ENCODE peak calls at places on chromosomes 7 and 10, in six cellular contexts. One of them, this sample, is unnamed.

GRCh38 chr10:128811943-128812342 is 655.1 kb upstream of the MGMT start:
- DNase-seq in mesendoderm: no peak
- DNase-seq in neuronal stem cell: no peak
- DNase-seq in mesenchymal stem cell: no peak
- DNase-seq in IMR-90: no peak
- DNase-seq in H1: peak
- DNase-seq in this sample: no peak

GRCh38 chr10:29921071-29921446 is 138.3 kb downstream of the JCAD start:
- DNase-seq in H1: no peak
- DNase-seq in mesendoderm: no peak
- DNase-seq in neuronal stem cell: no peak
- DNase-seq in IMR-90: no peak
- DNase-seq in mesenchymal stem cell: no peak
- DNase-seq in this sample: no peak

GRCh38 chr10:117412469-117413005 is 37.3 kb upstream of the PDZD8 start:
- DNase-seq in neuronal stem cell: no peak
- DNase-seq in mesenchymal stem cell: no peak
- DNase-seq in H1: no peak
- DNase-seq in mesendoderm: no peak
- DNase-seq in IMR-90: no peak
- DNase-seq in this sample: no peak

GRCh38 chr7:30888783-30889182 is 22.9 kb upstream of the AQP1 start:
- DNase-seq in IMR-90: peak
- DNase-seq in mesendoderm: peak
- DNase-seq in mesenchymal stem cell: peak
- DNase-seq in H1: no peak
- DNase-seq in neuronal stem cell: no peak
- DNase-seq in this sample: no peak

GRCh38 chr10:34282186-34282585 is 532.9 kb downstream of the PARD3 start:
- DNase-seq in IMR-90: no peak
- DNase-seq in neuronal stem cell: no peak
- DNase-seq in mesenchymal stem cell: no peak
- DNase-seq in mesendoderm: no peak
- DNase-seq in H1: no peak
- DNase-seq in this sample: no peak

GRCh38 chr7:1193593-1194424 is 33.8 kb upstream of the ZFAND2A start:
- DNase-seq in mesenchymal stem cell: peak
- DNase-seq in H1: peak
- DNase-seq in neuronal stem cell: no peak
- DNase-seq in mesendoderm: peak
- DNase-seq in IMR-90: peak
- DNase-seq in this sample: peak

GRCh38 chr10:121880842-121881423 is 46.9 kb downstream of the ATE1 start:
- DNase-seq in mesendoderm: peak
- DNase-seq in IMR-90: no peak
- DNase-seq in H1: no peak
- DNase-seq in neuronal stem cell: no peak
- DNase-seq in mesenchymal stem cell: peak
- DNase-seq in this sample: no peak

GRCh38 chr7:135253851-135254815 is 20.5 kb downstream of the STRA8 start:
- DNase-seq in IMR-90: peak
- DNase-seq in H1: no peak
- DNase-seq in mesendoderm: peak
- DNase-seq in neuronal stem cell: no peak
- DNase-seq in mesenchymal stem cell: peak
- DNase-seq in this sample: no peak

GRCh38 chr7:142950235-142950634 is 11.0 kb downstream of the LLCFC1 start:
- DNase-seq in IMR-90: no peak
- DNase-seq in mesendoderm: no peak
- DNase-seq in mesenchymal stem cell: no peak
- DNase-seq in H1: no peak
- DNase-seq in neuronal stem cell: no peak
- DNase-seq in this sample: no peak

GRCh38 chr10:119602241-119603095 is 5.7 kb upstream of the TIAL1 start:
- DNase-seq in mesenchymal stem cell: peak
- DNase-seq in neuronal stem cell: no peak
- DNase-seq in H1: peak
- DNase-seq in mesendoderm: peak
- DNase-seq in IMR-90: no peak
- DNase-seq in this sample: peak

GRCh38 chr7:137658194-137658900 is 188.4 kb downstream of the DGKI start:
- DNase-seq in IMR-90: no peak
- DNase-seq in H1: no peak
- DNase-seq in neuronal stem cell: no peak
- DNase-seq in mesendoderm: peak
- DNase-seq in mesenchymal stem cell: no peak
- DNase-seq in this sample: no peak

GRCh38 chr7:19051767-19052375 is 65.6 kb downstream of the TWIST1 start:
- DNase-seq in mesenchymal stem cell: peak
- DNase-seq in mesendoderm: peak
- DNase-seq in H1: peak
- DNase-seq in IMR-90: peak
- DNase-seq in neuronal stem cell: no peak
- DNase-seq in this sample: no peak

GRCh38 chr7:99050971-99051370 is 92.9 kb downstream of the SMURF1 start:
- DNase-seq in mesenchymal stem cell: no peak
- DNase-seq in H1: no peak
- DNase-seq in IMR-90: no peak
- DNase-seq in mesendoderm: no peak
- DNase-seq in neuronal stem cell: no peak
- DNase-seq in this sample: no peak

GRCh38 chr10:68561804-68562649 is 1.9 kb downstream of the TET1 start:
- DNase-seq in mesendoderm: peak
- DNase-seq in mesenchymal stem cell: peak
- DNase-seq in IMR-90: no peak
- DNase-seq in neuronal stem cell: peak
- DNase-seq in H1: peak
- DNase-seq in this sample: peak
- H3K9ac ChIP-seq in mesendoderm: peak
- H3K9ac ChIP-seq in mesenchymal stem cell: peak
- H3K9ac ChIP-seq in IMR-90: peak
- H3K9ac ChIP-seq in neuronal stem cell: peak
- H3K9ac ChIP-seq in H1: peak
- H3K9ac ChIP-seq in this sample: peak

GRCh38 chr10:67760272-67760671 is 64.3 kb upstream of the CTNNA3 start:
- DNase-seq in mesenchymal stem cell: no peak
- DNase-seq in neuronal stem cell: no peak
- DNase-seq in IMR-90: no peak
- DNase-seq in mesendoderm: no peak
- DNase-seq in H1: no peak
- DNase-seq in this sample: no peak

GRCh38 chr10:67764012-67764822 is 68.2 kb upstream of the CTNNA3 start:
- DNase-seq in neuronal stem cell: peak
- DNase-seq in IMR-90: peak
- DNase-seq in mesenchymal stem cell: peak
- DNase-seq in H1: peak
- DNase-seq in mesendoderm: peak
- DNase-seq in this sample: peak

GRCh38 chr10:67767245-67767644 is 70.7 kb downstream of the DNAJC12 start:
- DNase-seq in IMR-90: no peak
- DNase-seq in mesenchymal stem cell: no peak
- DNase-seq in H1: no peak
- DNase-seq in mesendoderm: no peak
- DNase-seq in neuronal stem cell: no peak
- DNase-seq in this sample: no peak

DNA sequence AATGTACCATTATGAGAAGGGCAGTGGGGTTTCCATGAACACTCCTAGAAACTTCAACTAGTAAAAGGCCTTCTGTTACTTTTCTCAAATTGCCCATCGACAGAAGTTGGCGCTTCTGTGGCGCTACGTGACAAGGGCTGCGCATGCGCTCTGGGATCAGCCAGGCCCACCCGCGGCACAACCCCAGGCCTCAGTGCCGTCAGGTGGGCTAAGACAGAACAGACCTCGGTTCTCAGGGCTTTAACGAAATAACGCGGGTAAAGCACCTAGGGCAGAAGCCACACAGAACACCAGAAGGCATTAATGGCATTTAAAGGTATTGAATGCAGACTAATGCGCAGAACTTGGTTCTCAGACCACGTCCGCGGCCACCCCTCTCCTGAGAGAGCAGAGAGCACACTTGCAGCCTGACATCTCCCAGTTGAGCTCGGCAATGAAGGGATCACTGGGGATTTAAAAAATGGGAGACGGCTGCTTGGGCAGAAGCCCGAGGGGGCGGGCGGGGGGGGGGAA is 67.6 kb upstream of the CTNNA3 start:
- DNase-seq in IMR-90: peak
- DNase-seq in H1: peak
- DNase-seq in mesenchymal stem cell: peak
- DNase-seq in mesendoderm: peak
- DNase-seq in neuronal stem cell: peak
- DNase-seq in this sample: peak
- H4K8ac ChIP-seq in IMR-90: peak
- H4K8ac ChIP-seq in H1: no peak
- H4K8ac ChIP-seq in mesenchymal stem cell: peak
- H4K8ac ChIP-seq in mesendoderm: no peak
- H4K8ac ChIP-seq in neuronal stem cell: no peak
- H4K8ac ChIP-seq in this sample: no peak

DNA sequence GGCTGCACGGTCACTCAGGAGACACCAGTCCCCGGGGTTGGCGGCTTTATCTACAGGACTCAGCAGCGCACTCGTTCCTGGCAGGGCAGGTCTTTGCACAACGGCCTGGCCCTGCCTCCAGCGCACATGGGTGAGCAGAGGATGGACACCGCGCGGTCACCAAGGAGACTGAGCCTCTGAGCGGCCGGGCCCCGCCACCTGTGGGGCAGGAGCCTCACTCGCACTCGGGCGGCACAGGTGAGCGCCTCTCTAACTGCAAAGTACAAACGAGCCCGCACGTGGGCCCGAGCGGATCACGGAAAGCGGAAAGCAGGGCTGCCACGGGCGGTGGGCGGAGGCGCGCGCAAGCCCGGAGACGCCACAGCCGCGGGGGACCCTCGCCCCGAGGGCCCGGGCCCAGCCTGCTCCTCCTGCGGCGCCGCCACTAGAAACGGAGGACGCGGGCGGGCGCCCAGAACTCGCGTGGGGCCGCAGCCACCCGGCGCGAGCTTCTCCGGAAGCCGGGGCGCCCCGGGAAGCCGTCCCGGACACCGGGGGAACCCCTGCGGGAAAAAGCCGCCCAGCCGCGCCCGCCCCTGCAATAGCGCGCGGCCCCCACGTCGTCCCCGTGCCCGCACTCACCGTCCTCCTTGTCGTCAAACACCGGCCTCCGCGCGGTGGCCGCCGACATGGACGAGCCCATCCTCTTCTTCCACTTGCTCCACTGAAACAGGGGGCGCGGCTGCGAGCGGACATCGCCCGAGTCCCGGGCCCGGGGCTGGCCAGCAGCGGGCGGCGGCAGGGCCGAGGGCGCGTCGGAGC is 599 bp downstream of the STK32C start:
- DNase-seq in H1: no peak
- DNase-seq in neuronal stem cell: no peak
- DNase-seq in mesenchymal stem cell: peak
- DNase-seq in IMR-90: no peak
- DNase-seq in mesendoderm: peak
- DNase-seq in this sample: peak
- H3K9ac ChIP-seq in H1: no peak
- H3K9ac ChIP-seq in neuronal stem cell: peak
- H3K9ac ChIP-seq in mesenchymal stem cell: peak
- H3K9ac ChIP-seq in IMR-90: peak
- H3K9ac ChIP-seq in mesendoderm: peak
- H3K9ac ChIP-seq in this sample: no peak

GRCh38 chr10:89363766-89364407 is 14.0 kb upstream of the IFIT1B start:
- DNase-seq in mesendoderm: no peak
- DNase-seq in IMR-90: no peak
- DNase-seq in H1: no peak
- DNase-seq in neuronal stem cell: no peak
- DNase-seq in mesenchymal stem cell: no peak
- DNase-seq in this sample: no peak
- H4K8ac ChIP-seq in mesendoderm: no peak
- H4K8ac ChIP-seq in IMR-90: no peak
- H4K8ac ChIP-seq in H1: no peak
- H4K8ac ChIP-seq in neuronal stem cell: no peak
- H4K8ac ChIP-seq in mesenchymal stem cell: no peak
- H4K8ac ChIP-seq in this sample: no peak

GRCh38 chr7:27142562-27143021 is 889 bp downstream of the HOXA5 start:
- DNase-seq in neuronal stem cell: no peak
- DNase-seq in H1: no peak
- DNase-seq in mesenchymal stem cell: no peak
- DNase-seq in mesendoderm: no peak
- DNase-seq in IMR-90: no peak
- DNase-seq in this sample: no peak

GRCh38 chr7:27143022-27143949 is at the start of gene HOXA5:
- DNase-seq in IMR-90: peak
- DNase-seq in mesendoderm: peak
- DNase-seq in neuronal stem cell: peak
- DNase-seq in mesenchymal stem cell: peak
- DNase-seq in H1: peak
- DNase-seq in this sample: peak

GRCh38 chr7:27144799-27145166 is 1.3 kb upstream of the HOXA5 start:
- DNase-seq in mesenchymal stem cell: no peak
- DNase-seq in H1: peak
- DNase-seq in mesendoderm: no peak
- DNase-seq in IMR-90: no peak
- DNase-seq in neuronal stem cell: no peak
- DNase-seq in this sample: no peak

GRCh38 chr7:27145167-27145883 is 1.8 kb upstream of the HOXA5 start:
- DNase-seq in IMR-90: no peak
- DNase-seq in mesenchymal stem cell: no peak
- DNase-seq in neuronal stem cell: no peak
- DNase-seq in H1: peak
- DNase-seq in mesendoderm: no peak
- DNase-seq in this sample: no peak

DNA sequence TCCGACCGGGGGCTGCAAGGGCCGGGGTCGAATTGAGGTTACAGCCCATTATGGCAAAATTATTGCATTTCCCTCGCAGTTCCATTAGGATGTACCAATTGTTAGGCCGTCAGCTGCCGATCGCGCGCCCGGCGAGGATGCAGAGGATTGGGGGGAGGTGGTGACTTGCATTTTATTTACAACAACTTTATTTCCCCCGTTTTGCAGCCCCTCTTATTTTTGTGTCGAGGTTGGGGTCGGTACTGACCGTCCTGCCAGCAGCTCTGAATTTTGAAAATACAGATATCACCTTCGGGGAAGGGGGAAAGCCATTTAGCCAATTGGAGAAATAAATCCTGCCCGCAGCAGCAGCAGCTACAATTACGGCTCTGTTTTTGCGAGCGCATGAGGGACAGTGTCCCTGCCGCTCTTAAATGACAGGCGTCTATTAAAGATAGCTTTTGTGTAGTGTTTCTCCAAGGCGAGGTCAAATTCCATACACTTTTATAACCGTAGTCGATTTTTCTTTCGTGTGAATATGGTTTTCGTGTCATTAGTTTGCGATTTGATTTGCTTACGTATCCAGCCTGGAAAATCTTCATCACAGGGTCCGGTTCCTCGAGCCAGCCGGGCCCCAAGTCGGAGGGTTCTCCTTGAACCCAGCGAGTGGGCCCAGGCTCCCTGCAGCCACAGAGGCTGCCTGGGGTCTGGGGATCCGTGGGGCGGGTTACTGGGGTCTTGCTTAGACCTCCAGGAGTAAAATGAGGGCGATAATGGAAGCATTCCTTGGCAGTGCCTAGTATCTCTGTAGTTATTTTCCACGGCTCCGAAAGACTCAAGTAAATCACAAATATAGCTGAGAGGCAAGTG is 693 bp upstream of the HOXA5 start:
- DNase-seq in IMR-90: peak
- DNase-seq in H1: no peak
- DNase-seq in mesenchymal stem cell: no peak
- DNase-seq in mesendoderm: no peak
- DNase-seq in neuronal stem cell: no peak
- DNase-seq in this sample: no peak
- H3K9ac ChIP-seq in IMR-90: peak
- H3K9ac ChIP-seq in H1: no peak
- H3K9ac ChIP-seq in mesenchymal stem cell: peak
- H3K9ac ChIP-seq in mesendoderm: no peak
- H3K9ac ChIP-seq in neuronal stem cell: no peak
- H3K9ac ChIP-seq in this sample: no peak